ENCODE peak calls at places on chromosomes 2 and 18, in eight cellular contexts. Q, Y, R, A, T, C, H and L are unnamed samples.

GRCh38 chr2:70999362-70999761 is 4.7 kb upstream of the TEX261 start:
- DNase-seq in C (no peak), H (no peak), R (no peak), A (no peak), Q (no peak), Y (no peak), T (no peak), L (no peak)

GRCh38 chr2:37614061-37614802 is 57.2 kb downstream of the CDC42EP3 start:
- DNase-seq in R (peak), Q (no peak), H (no peak), T (no peak), Y (no peak), A (peak), C (no peak), L (no peak)

GRCh38 chr2:2571301-2572198 is 240.5 kb upstream of the MYT1L start:
- DNase-seq in Q (no peak), Y (no peak), C (no peak), T (no peak), A (no peak), R (no peak), H (no peak), L (no peak)

GRCh38 chr2:231397011-231397927 is 1.8 kb downstream of the B3GNT7 start:
- DNase-seq in R (no peak), Y (no peak), C (no peak), H (no peak), T (no peak), A (no peak), Q (no peak), L (no peak)

GRCh38 chr2:20355131-20355530 is 4.5 kb upstream of the PUM2 start:
- DNase-seq in Q (no peak), Y (no peak), T (no peak), A (peak), R (peak), C (no peak), H (no peak), L (no peak)

GRCh38 chr2:9552491-9553178 is 3.0 kb downstream of the ADAM17 start:
- DNase-seq in T (no peak), Y (no peak), Q (no peak), A (peak), H (no peak), C (no peak), R (peak), L (no peak)

GRCh38 chr2:21819475-21819874 is 695.7 kb downstream of the TDRD15 start:
- DNase-seq in Q (no peak), T (no peak), R (peak), A (peak), C (no peak), H (no peak), Y (no peak), L (no peak)

GRCh38 chr2:189555243-189555642 is 25.3 kb downstream of the SLC40A1 start:
- DNase-seq in H (no peak), A (peak), Q (no peak), C (no peak), T (no peak), R (peak), Y (no peak), L (no peak)

GRCh38 chr2:190847504-190848201 is 33.0 kb upstream of the GLS start:
- DNase-seq in C (no peak), Y (no peak), Q (no peak), A (peak), T (no peak), H (no peak), R (peak), L (peak)

GRCh38 chr2:150880986-150881385 is 380.7 kb downstream of the RBM43 start:
- DNase-seq in C (no peak), A (no peak), T (no peak), R (no peak), H (no peak), Y (no peak), Q (no peak), L (no peak)

GRCh38 chr18:58005885-58006523 is 38.0 kb upstream of the NEDD4L start:
- DNase-seq in Y (no peak), Q (no peak), A (peak), H (no peak), C (no peak), T (no peak), R (peak), L (no peak)

GRCh38 chr2:53632714-53633113 is 134.9 kb upstream of the CHAC2 start:
- DNase-seq in Q (no peak), T (no peak), H (no peak), C (no peak), A (peak), R (peak), Y (no peak), L (peak)

GRCh38 chr2:225004531-225004930 is 37.7 kb downstream of the DOCK10 start:
- DNase-seq in Y (no peak), C (no peak), T (no peak), H (no peak), A (peak), Q (no peak), R (peak), L (no peak)

GRCh38 chr2:227862227-227862740 is 9.1 kb upstream of the DAW1 start:
- DNase-seq in A (peak), H (no peak), Q (no peak), C (no peak), R (peak), T (no peak), Y (peak), L (peak)

GRCh38 chr2:97693476-97693875 is 19.9 kb upstream of the ZAP70 start:
- DNase-seq in A (peak), R (peak), T (no peak), Y (no peak), C (no peak), Q (no peak), H (no peak), L (no peak)

GRCh38 chr2:72104821-72105588 is 42.7 kb downstream of the CYP26B1 start:
- DNase-seq in Y (no peak), A (no peak), C (peak), Q (no peak), R (no peak), T (no peak), H (no peak), L (no peak)

GRCh38 chr2:105371156-105371555 is 27.7 kb downstream of the FHL2 start:
- DNase-seq in A (no peak), Q (no peak), H (no peak), Y (no peak), R (no peak), T (no peak), C (no peak), L (no peak)

GRCh38 chr2:17576802-17577201 is 36.3 kb downstream of the VSNL1 start:
- DNase-seq in Y (no peak), H (no peak), A (no peak), Q (no peak), R (no peak), T (no peak), C (no peak), L (no peak)

GRCh38 chr2:23549051-23549450 is 164.1 kb downstream of the KLHL29 start:
- DNase-seq in H (no peak), Q (no peak), T (no peak), C (no peak), Y (no peak), A (peak), R (no peak), L (peak)

GRCh38 chr2:164275659-164276058 is 345.6 kb downstream of the GRB14 start:
- DNase-seq in A (no peak), H (no peak), T (no peak), Q (no peak), R (no peak), Y (no peak), C (no peak), L (no peak)

GRCh38 chr2:44719564-44719963 is 221.9 kb upstream of the SIX3 start:
- DNase-seq in T (no peak), Y (no peak), C (no peak), H (no peak), R (no peak), A (no peak), Q (no peak), L (no peak)

GRCh38 chr2:150147889-150148683 is 339.4 kb downstream of the RND3 start:
- DNase-seq in Y (no peak), C (no peak), H (no peak), R (no peak), A (peak), T (no peak), Q (no peak), L (no peak)

GRCh38 chr2:85239102-85239501 is 88.7 kb downstream of the TGOLN2 start:
- DNase-seq in Q (no peak), A (no peak), T (no peak), R (no peak), H (no peak), C (no peak), Y (no peak), L (no peak)

GRCh38 chr2:69395866-69396265 is 8.8 kb upstream of the GFPT1 start:
- DNase-seq in Q (no peak), C (no peak), T (no peak), A (no peak), H (no peak), R (no peak), Y (no peak), L (no peak)

GRCh38 chr2:105712981-105713596 is 31.6 kb upstream of the NCK2 start:
- DNase-seq in Q (no peak), Y (no peak), H (no peak), A (peak), R (peak), T (peak), C (no peak), L (no peak)

GRCh38 chr18:50578030-50578429 is 18.1 kb downstream of the MAPK4 start:
- DNase-seq in H (no peak), C (no peak), Q (no peak), Y (no peak), A (no peak), R (no peak), T (no peak), L (no peak)

GRCh38 chr2:197191177-197191947 is 119.2 kb downstream of the ANKRD44 start:
- DNase-seq in R (no peak), C (no peak), T (no peak), H (no peak), Q (no peak), Y (peak), A (peak), L (peak)

GRCh38 chr2:112163541-112163981 is 25.4 kb downstream of the FBLN7 start:
- DNase-seq in A (peak), T (no peak), Q (no peak), C (peak), Y (no peak), R (no peak), H (no peak), L (no peak)

GRCh38 chr2:181126311-181126710 is 145.9 kb downstream of the UBE2E3 start:
- DNase-seq in H (no peak), R (no peak), Y (no peak), A (no peak), Q (no peak), C (no peak), T (no peak), L (no peak)

GRCh38 chr2:149526689-149527088 is 60.9 kb downstream of the MMADHC start:
- DNase-seq in T (no peak), H (no peak), C (no peak), A (no peak), Y (no peak), R (no peak), Q (no peak), L (no peak)

GRCh38 chr2:62409442-62409841 is 96.6 kb downstream of the TMEM17 start:
- DNase-seq in R (peak), T (no peak), Y (no peak), A (peak), C (no peak), H (no peak), Q (no peak), L (no peak)

GRCh38 chr18:25166113-25166512 is 185.9 kb downstream of the ZNF521 start:
- DNase-seq in H (no peak), Q (no peak), C (no peak), R (no peak), Y (no peak), T (no peak), A (no peak), L (no peak)

GRCh38 chr2:181857471-181857870 is 34.1 kb upstream of the ITPRID2 start:
- DNase-seq in A (peak), H (no peak), T (no peak), Y (no peak), R (peak), C (no peak), Q (no peak), L (no peak)

GRCh38 chr2:191347154-191347553 is 102.0 kb downstream of the MYO1B start:
- DNase-seq in Q (no peak), H (no peak), R (no peak), Y (no peak), T (no peak), A (no peak), C (no peak), L (no peak)